ENCODE peak calls at places on chromosomes 12 and 14, in nine cellular contexts. One of them, this sample, is unnamed.

GRCh38 chr14:85087201-85087600 is 442.7 kb upstream of the FLRT2 start:
- DNase-seq in NCI-H1694 treated with DMSO at 0.1 percent for 48 hours: no peak
- DNase-seq in SK-N-DZ: no peak
- DNase-seq in lower lobe of right lung: no peak
- DNase-seq in stimulated activated CD4-positive, alpha-beta T cell treated with anti-CD3 and anti-CD28 coated beads, Interleukin-15, amount 100 ng/mL, for 1 hour: no peak
- DNase-seq in SHP77 treated with DMSO at 0.1 percent for 48 hours: no peak
- DNase-seq in activated gamma-delta T cell treated with anti-CD3 and anti-CD28 coated beads, Interleukin-2, amount 50 U/mL, for 16 hours: no peak
- DNase-seq in activated CD4-positive, alpha-beta T cell treated with anti-CD3 and anti-CD28 coated beads, Interleukin-2, amount 50 U/mL, for 24 hours: no peak
- DNase-seq in endodermal cell: no peak
- DNase-seq in this sample: no peak

GRCh38 chr14:80638620-80639215 is 302.8 kb downstream of the CEP128 start:
- DNase-seq in NCI-H1694 treated with DMSO at 0.1 percent for 48 hours: no peak
- DNase-seq in SK-N-DZ: no peak
- DNase-seq in lower lobe of right lung: no peak
- DNase-seq in stimulated activated CD4-positive, alpha-beta T cell treated with anti-CD3 and anti-CD28 coated beads, Interleukin-15, amount 100 ng/mL, for 1 hour: no peak
- DNase-seq in SHP77 treated with DMSO at 0.1 percent for 48 hours: no peak
- DNase-seq in activated gamma-delta T cell treated with anti-CD3 and anti-CD28 coated beads, Interleukin-2, amount 50 U/mL, for 16 hours: no peak
- DNase-seq in activated CD4-positive, alpha-beta T cell treated with anti-CD3 and anti-CD28 coated beads, Interleukin-2, amount 50 U/mL, for 24 hours: no peak
- DNase-seq in endodermal cell: no peak
- DNase-seq in this sample: no peak

GRCh38 chr12:131091413-131091975 is 137.8 kb downstream of the ADGRD1 start:
- DNase-seq in NCI-H1694 treated with DMSO at 0.1 percent for 48 hours: no peak
- DNase-seq in SK-N-DZ: no peak
- DNase-seq in lower lobe of right lung: peak; percentile 7
- DNase-seq in stimulated activated CD4-positive, alpha-beta T cell treated with anti-CD3 and anti-CD28 coated beads, Interleukin-15, amount 100 ng/mL, for 1 hour: no peak
- DNase-seq in SHP77 treated with DMSO at 0.1 percent for 48 hours: no peak
- DNase-seq in activated gamma-delta T cell treated with anti-CD3 and anti-CD28 coated beads, Interleukin-2, amount 50 U/mL, for 16 hours: no peak
- DNase-seq in activated CD4-positive, alpha-beta T cell treated with anti-CD3 and anti-CD28 coated beads, Interleukin-2, amount 50 U/mL, for 24 hours: no peak
- DNase-seq in endodermal cell: no peak
- DNase-seq in this sample: peak; percentile 1

GRCh38 chr12:44674866-44675265 is 201.2 kb downstream of the NELL2 start:
- DNase-seq in NCI-H1694 treated with DMSO at 0.1 percent for 48 hours: no peak
- DNase-seq in SK-N-DZ: no peak
- DNase-seq in lower lobe of right lung: no peak
- DNase-seq in stimulated activated CD4-positive, alpha-beta T cell treated with anti-CD3 and anti-CD28 coated beads, Interleukin-15, amount 100 ng/mL, for 1 hour: no peak
- DNase-seq in SHP77 treated with DMSO at 0.1 percent for 48 hours: no peak
- DNase-seq in activated gamma-delta T cell treated with anti-CD3 and anti-CD28 coated beads, Interleukin-2, amount 50 U/mL, for 16 hours: no peak
- DNase-seq in activated CD4-positive, alpha-beta T cell treated with anti-CD3 and anti-CD28 coated beads, Interleukin-2, amount 50 U/mL, for 24 hours: no peak
- DNase-seq in endodermal cell: no peak
- DNase-seq in this sample: no peak

GRCh38 chr14:96016761-96017160 is 22.4 kb upstream of the C14orf132 start:
- DNase-seq in NCI-H1694 treated with DMSO at 0.1 percent for 48 hours: no peak
- DNase-seq in SK-N-DZ: peak; percentile 82
- DNase-seq in lower lobe of right lung: no peak
- DNase-seq in stimulated activated CD4-positive, alpha-beta T cell treated with anti-CD3 and anti-CD28 coated beads, Interleukin-15, amount 100 ng/mL, for 1 hour: no peak
- DNase-seq in SHP77 treated with DMSO at 0.1 percent for 48 hours: peak; percentile 41
- DNase-seq in activated gamma-delta T cell treated with anti-CD3 and anti-CD28 coated beads, Interleukin-2, amount 50 U/mL, for 16 hours: no peak
- DNase-seq in activated CD4-positive, alpha-beta T cell treated with anti-CD3 and anti-CD28 coated beads, Interleukin-2, amount 50 U/mL, for 24 hours: no peak
- DNase-seq in endodermal cell: peak; percentile 71
- DNase-seq in this sample: peak; percentile 17

GRCh38 chr12:103169-103981 is 36.8 kb downstream of the IQSEC3 start:
- DNase-seq in NCI-H1694 treated with DMSO at 0.1 percent for 48 hours: no peak
- DNase-seq in SK-N-DZ: no peak
- DNase-seq in lower lobe of right lung: no peak
- DNase-seq in stimulated activated CD4-positive, alpha-beta T cell treated with anti-CD3 and anti-CD28 coated beads, Interleukin-15, amount 100 ng/mL, for 1 hour: no peak
- DNase-seq in SHP77 treated with DMSO at 0.1 percent for 48 hours: no peak
- DNase-seq in activated gamma-delta T cell treated with anti-CD3 and anti-CD28 coated beads, Interleukin-2, amount 50 U/mL, for 16 hours: no peak
- DNase-seq in activated CD4-positive, alpha-beta T cell treated with anti-CD3 and anti-CD28 coated beads, Interleukin-2, amount 50 U/mL, for 24 hours: no peak
- DNase-seq in endodermal cell: peak; percentile 92
- DNase-seq in this sample: peak; percentile 58

GRCh38 chr14:37147310-37147875 is 25.0 kb downstream of the SLC25A21 start:
- DNase-seq in NCI-H1694 treated with DMSO at 0.1 percent for 48 hours: no peak
- DNase-seq in SK-N-DZ: no peak
- DNase-seq in lower lobe of right lung: no peak
- DNase-seq in stimulated activated CD4-positive, alpha-beta T cell treated with anti-CD3 and anti-CD28 coated beads, Interleukin-15, amount 100 ng/mL, for 1 hour: no peak
- DNase-seq in SHP77 treated with DMSO at 0.1 percent for 48 hours: no peak
- DNase-seq in activated gamma-delta T cell treated with anti-CD3 and anti-CD28 coated beads, Interleukin-2, amount 50 U/mL, for 16 hours: no peak
- DNase-seq in activated CD4-positive, alpha-beta T cell treated with anti-CD3 and anti-CD28 coated beads, Interleukin-2, amount 50 U/mL, for 24 hours: no peak
- DNase-seq in endodermal cell: peak; percentile 59
- DNase-seq in this sample: no peak

GRCh38 chr12:49941556-49942511 is 8.7 kb upstream of the AQP2 start:
- DNase-seq in NCI-H1694 treated with DMSO at 0.1 percent for 48 hours: peak; percentile 18
- DNase-seq in SK-N-DZ: no peak
- DNase-seq in lower lobe of right lung: no peak
- DNase-seq in stimulated activated CD4-positive, alpha-beta T cell treated with anti-CD3 and anti-CD28 coated beads, Interleukin-15, amount 100 ng/mL, for 1 hour: no peak
- DNase-seq in SHP77 treated with DMSO at 0.1 percent for 48 hours: no peak
- DNase-seq in activated gamma-delta T cell treated with anti-CD3 and anti-CD28 coated beads, Interleukin-2, amount 50 U/mL, for 16 hours: no peak
- DNase-seq in activated CD4-positive, alpha-beta T cell treated with anti-CD3 and anti-CD28 coated beads, Interleukin-2, amount 50 U/mL, for 24 hours: no peak
- DNase-seq in endodermal cell: no peak
- DNase-seq in this sample: no peak

GRCh38 chr12:113889076-113889475 is 77.0 kb downstream of the RBM19 start:
- DNase-seq in NCI-H1694 treated with DMSO at 0.1 percent for 48 hours: no peak
- DNase-seq in SK-N-DZ: no peak
- DNase-seq in lower lobe of right lung: no peak
- DNase-seq in stimulated activated CD4-positive, alpha-beta T cell treated with anti-CD3 and anti-CD28 coated beads, Interleukin-15, amount 100 ng/mL, for 1 hour: no peak
- DNase-seq in SHP77 treated with DMSO at 0.1 percent for 48 hours: no peak
- DNase-seq in activated gamma-delta T cell treated with anti-CD3 and anti-CD28 coated beads, Interleukin-2, amount 50 U/mL, for 16 hours: no peak
- DNase-seq in activated CD4-positive, alpha-beta T cell treated with anti-CD3 and anti-CD28 coated beads, Interleukin-2, amount 50 U/mL, for 24 hours: no peak
- DNase-seq in endodermal cell: no peak
- DNase-seq in this sample: peak; percentile 21

GRCh38 chr12:17076335-17076734 is 470.4 kb upstream of the LMO3 start:
- DNase-seq in NCI-H1694 treated with DMSO at 0.1 percent for 48 hours: peak; percentile 92
- DNase-seq in SK-N-DZ: no peak
- DNase-seq in lower lobe of right lung: no peak
- DNase-seq in stimulated activated CD4-positive, alpha-beta T cell treated with anti-CD3 and anti-CD28 coated beads, Interleukin-15, amount 100 ng/mL, for 1 hour: no peak
- DNase-seq in SHP77 treated with DMSO at 0.1 percent for 48 hours: no peak
- DNase-seq in activated gamma-delta T cell treated with anti-CD3 and anti-CD28 coated beads, Interleukin-2, amount 50 U/mL, for 16 hours: no peak
- DNase-seq in activated CD4-positive, alpha-beta T cell treated with anti-CD3 and anti-CD28 coated beads, Interleukin-2, amount 50 U/mL, for 24 hours: no peak
- DNase-seq in endodermal cell: no peak
- DNase-seq in this sample: no peak

GRCh38 chr12:15276088-15276698 is 46.1 kb upstream of the PTPRO start:
- DNase-seq in NCI-H1694 treated with DMSO at 0.1 percent for 48 hours: peak; percentile 48
- DNase-seq in SK-N-DZ: peak; percentile 65
- DNase-seq in lower lobe of right lung: no peak
- DNase-seq in stimulated activated CD4-positive, alpha-beta T cell treated with anti-CD3 and anti-CD28 coated beads, Interleukin-15, amount 100 ng/mL, for 1 hour: no peak
- DNase-seq in SHP77 treated with DMSO at 0.1 percent for 48 hours: peak; percentile 21
- DNase-seq in activated gamma-delta T cell treated with anti-CD3 and anti-CD28 coated beads, Interleukin-2, amount 50 U/mL, for 16 hours: no peak
- DNase-seq in activated CD4-positive, alpha-beta T cell treated with anti-CD3 and anti-CD28 coated beads, Interleukin-2, amount 50 U/mL, for 24 hours: no peak
- DNase-seq in endodermal cell: peak; percentile 81
- DNase-seq in this sample: peak; percentile 37

GRCh38 chr12:120688527-120689071 is 1.6 kb downstream of the MLEC start:
- DNase-seq in NCI-H1694 treated with DMSO at 0.1 percent for 48 hours: no peak
- DNase-seq in SK-N-DZ: no peak
- DNase-seq in lower lobe of right lung: no peak
- DNase-seq in stimulated activated CD4-positive, alpha-beta T cell treated with anti-CD3 and anti-CD28 coated beads, Interleukin-15, amount 100 ng/mL, for 1 hour: no peak
- DNase-seq in SHP77 treated with DMSO at 0.1 percent for 48 hours: peak; percentile 2
- DNase-seq in activated gamma-delta T cell treated with anti-CD3 and anti-CD28 coated beads, Interleukin-2, amount 50 U/mL, for 16 hours: no peak
- DNase-seq in activated CD4-positive, alpha-beta T cell treated with anti-CD3 and anti-CD28 coated beads, Interleukin-2, amount 50 U/mL, for 24 hours: no peak
- DNase-seq in endodermal cell: no peak
- DNase-seq in this sample: peak; percentile 23

GRCh38 chr14:70660967-70661871 is 19.5 kb downstream of the TTC9 start:
- DNase-seq in NCI-H1694 treated with DMSO at 0.1 percent for 48 hours: no peak
- DNase-seq in SK-N-DZ: no peak
- DNase-seq in lower lobe of right lung: no peak
- DNase-seq in stimulated activated CD4-positive, alpha-beta T cell treated with anti-CD3 and anti-CD28 coated beads, Interleukin-15, amount 100 ng/mL, for 1 hour: no peak
- DNase-seq in SHP77 treated with DMSO at 0.1 percent for 48 hours: no peak
- DNase-seq in activated gamma-delta T cell treated with anti-CD3 and anti-CD28 coated beads, Interleukin-2, amount 50 U/mL, for 16 hours: no peak
- DNase-seq in activated CD4-positive, alpha-beta T cell treated with anti-CD3 and anti-CD28 coated beads, Interleukin-2, amount 50 U/mL, for 24 hours: no peak
- DNase-seq in endodermal cell: no peak
- DNase-seq in this sample: no peak

GRCh38 chr12:26810330-26810729 is 22.7 kb downstream of the ITPR2 start:
- DNase-seq in NCI-H1694 treated with DMSO at 0.1 percent for 48 hours: no peak
- DNase-seq in SK-N-DZ: no peak
- DNase-seq in lower lobe of right lung: no peak
- DNase-seq in stimulated activated CD4-positive, alpha-beta T cell treated with anti-CD3 and anti-CD28 coated beads, Interleukin-15, amount 100 ng/mL, for 1 hour: no peak
- DNase-seq in SHP77 treated with DMSO at 0.1 percent for 48 hours: no peak
- DNase-seq in activated gamma-delta T cell treated with anti-CD3 and anti-CD28 coated beads, Interleukin-2, amount 50 U/mL, for 16 hours: no peak
- DNase-seq in activated CD4-positive, alpha-beta T cell treated with anti-CD3 and anti-CD28 coated beads, Interleukin-2, amount 50 U/mL, for 24 hours: no peak
- DNase-seq in endodermal cell: peak; percentile 67
- DNase-seq in this sample: no peak

GRCh38 chr14:65137648-65138317 is 35.5 kb upstream of the MAX start:
- DNase-seq in NCI-H1694 treated with DMSO at 0.1 percent for 48 hours: peak; percentile 15
- DNase-seq in SK-N-DZ: no peak
- DNase-seq in lower lobe of right lung: no peak
- DNase-seq in stimulated activated CD4-positive, alpha-beta T cell treated with anti-CD3 and anti-CD28 coated beads, Interleukin-15, amount 100 ng/mL, for 1 hour: no peak
- DNase-seq in SHP77 treated with DMSO at 0.1 percent for 48 hours: no peak
- DNase-seq in activated gamma-delta T cell treated with anti-CD3 and anti-CD28 coated beads, Interleukin-2, amount 50 U/mL, for 16 hours: no peak
- DNase-seq in activated CD4-positive, alpha-beta T cell treated with anti-CD3 and anti-CD28 coated beads, Interleukin-2, amount 50 U/mL, for 24 hours: no peak
- DNase-seq in endodermal cell: no peak
- DNase-seq in this sample: no peak

GRCh38 chr14:75579882-75580281 is 1.5 kb downstream of the FLVCR2 start:
- DNase-seq in NCI-H1694 treated with DMSO at 0.1 percent for 48 hours: no peak
- DNase-seq in SK-N-DZ: no peak
- DNase-seq in lower lobe of right lung: no peak
- DNase-seq in stimulated activated CD4-positive, alpha-beta T cell treated with anti-CD3 and anti-CD28 coated beads, Interleukin-15, amount 100 ng/mL, for 1 hour: no peak
- DNase-seq in SHP77 treated with DMSO at 0.1 percent for 48 hours: no peak
- DNase-seq in activated gamma-delta T cell treated with anti-CD3 and anti-CD28 coated beads, Interleukin-2, amount 50 U/mL, for 16 hours: no peak
- DNase-seq in activated CD4-positive, alpha-beta T cell treated with anti-CD3 and anti-CD28 coated beads, Interleukin-2, amount 50 U/mL, for 24 hours: no peak
- DNase-seq in endodermal cell: no peak
- DNase-seq in this sample: no peak

GRCh38 chr12:121525411-121525810 is 55.4 kb downstream of the KDM2B start:
- DNase-seq in NCI-H1694 treated with DMSO at 0.1 percent for 48 hours: no peak
- DNase-seq in SK-N-DZ: no peak
- DNase-seq in lower lobe of right lung: no peak
- DNase-seq in stimulated activated CD4-positive, alpha-beta T cell treated with anti-CD3 and anti-CD28 coated beads, Interleukin-15, amount 100 ng/mL, for 1 hour: no peak
- DNase-seq in SHP77 treated with DMSO at 0.1 percent for 48 hours: no peak
- DNase-seq in activated gamma-delta T cell treated with anti-CD3 and anti-CD28 coated beads, Interleukin-2, amount 50 U/mL, for 16 hours: no peak
- DNase-seq in activated CD4-positive, alpha-beta T cell treated with anti-CD3 and anti-CD28 coated beads, Interleukin-2, amount 50 U/mL, for 24 hours: no peak
- DNase-seq in endodermal cell: no peak
- DNase-seq in this sample: no peak

GRCh38 chr14:68377459-68377858 is 415.4 kb downstream of the ZFP36L1 start:
- DNase-seq in NCI-H1694 treated with DMSO at 0.1 percent for 48 hours: no peak
- DNase-seq in SK-N-DZ: no peak
- DNase-seq in lower lobe of right lung: peak; percentile 69
- DNase-seq in stimulated activated CD4-positive, alpha-beta T cell treated with anti-CD3 and anti-CD28 coated beads, Interleukin-15, amount 100 ng/mL, for 1 hour: no peak
- DNase-seq in SHP77 treated with DMSO at 0.1 percent for 48 hours: peak; percentile 34
- DNase-seq in activated gamma-delta T cell treated with anti-CD3 and anti-CD28 coated beads, Interleukin-2, amount 50 U/mL, for 16 hours: no peak
- DNase-seq in activated CD4-positive, alpha-beta T cell treated with anti-CD3 and anti-CD28 coated beads, Interleukin-2, amount 50 U/mL, for 24 hours: no peak
- DNase-seq in endodermal cell: no peak
- DNase-seq in this sample: no peak

GRCh38 chr14:96117101-96117897 is 78.1 kb downstream of the C14orf132 start:
- DNase-seq in NCI-H1694 treated with DMSO at 0.1 percent for 48 hours: peak; percentile 69
- DNase-seq in SK-N-DZ: no peak
- DNase-seq in lower lobe of right lung: no peak
- DNase-seq in stimulated activated CD4-positive, alpha-beta T cell treated with anti-CD3 and anti-CD28 coated beads, Interleukin-15, amount 100 ng/mL, for 1 hour: no peak
- DNase-seq in SHP77 treated with DMSO at 0.1 percent for 48 hours: no peak
- DNase-seq in activated gamma-delta T cell treated with anti-CD3 and anti-CD28 coated beads, Interleukin-2, amount 50 U/mL, for 16 hours: no peak
- DNase-seq in activated CD4-positive, alpha-beta T cell treated with anti-CD3 and anti-CD28 coated beads, Interleukin-2, amount 50 U/mL, for 24 hours: no peak
- DNase-seq in endodermal cell: no peak
- DNase-seq in this sample: peak; percentile 58

GRCh38 chr12:132398386-132398991 is 69.1 kb upstream of the GALNT9 start:
- DNase-seq in NCI-H1694 treated with DMSO at 0.1 percent for 48 hours: no peak
- DNase-seq in SK-N-DZ: no peak
- DNase-seq in lower lobe of right lung: peak; percentile 45
- DNase-seq in stimulated activated CD4-positive, alpha-beta T cell treated with anti-CD3 and anti-CD28 coated beads, Interleukin-15, amount 100 ng/mL, for 1 hour: no peak
- DNase-seq in SHP77 treated with DMSO at 0.1 percent for 48 hours: no peak
- DNase-seq in activated gamma-delta T cell treated with anti-CD3 and anti-CD28 coated beads, Interleukin-2, amount 50 U/mL, for 16 hours: no peak
- DNase-seq in activated CD4-positive, alpha-beta T cell treated with anti-CD3 and anti-CD28 coated beads, Interleukin-2, amount 50 U/mL, for 24 hours: no peak
- DNase-seq in endodermal cell: no peak
- DNase-seq in this sample: no peak

GRCh38 chr14:87457727-87458126 is 535.3 kb downstream of the GALC start:
- DNase-seq in NCI-H1694 treated with DMSO at 0.1 percent for 48 hours: no peak
- DNase-seq in SK-N-DZ: no peak
- DNase-seq in lower lobe of right lung: no peak
- DNase-seq in stimulated activated CD4-positive, alpha-beta T cell treated with anti-CD3 and anti-CD28 coated beads, Interleukin-15, amount 100 ng/mL, for 1 hour: no peak
- DNase-seq in SHP77 treated with DMSO at 0.1 percent for 48 hours: no peak
- DNase-seq in activated gamma-delta T cell treated with anti-CD3 and anti-CD28 coated beads, Interleukin-2, amount 50 U/mL, for 16 hours: no peak
- DNase-seq in activated CD4-positive, alpha-beta T cell treated with anti-CD3 and anti-CD28 coated beads, Interleukin-2, amount 50 U/mL, for 24 hours: no peak
- DNase-seq in endodermal cell: no peak
- DNase-seq in this sample: no peak

GRCh38 chr14:100017578-100017977 is 47.6 kb upstream of the EVL start:
- DNase-seq in NCI-H1694 treated with DMSO at 0.1 percent for 48 hours: no peak
- DNase-seq in SK-N-DZ: no peak
- DNase-seq in lower lobe of right lung: no peak
- DNase-seq in stimulated activated CD4-positive, alpha-beta T cell treated with anti-CD3 and anti-CD28 coated beads, Interleukin-15, amount 100 ng/mL, for 1 hour: no peak
- DNase-seq in SHP77 treated with DMSO at 0.1 percent for 48 hours: no peak
- DNase-seq in activated gamma-delta T cell treated with anti-CD3 and anti-CD28 coated beads, Interleukin-2, amount 50 U/mL, for 16 hours: no peak
- DNase-seq in activated CD4-positive, alpha-beta T cell treated with anti-CD3 and anti-CD28 coated beads, Interleukin-2, amount 50 U/mL, for 24 hours: no peak
- DNase-seq in endodermal cell: no peak
- DNase-seq in this sample: no peak

GRCh38 chr12:121590476-121591143 is 9.8 kb upstream of the KDM2B start:
- DNase-seq in NCI-H1694 treated with DMSO at 0.1 percent for 48 hours: no peak
- DNase-seq in SK-N-DZ: no peak
- DNase-seq in lower lobe of right lung: no peak
- DNase-seq in stimulated activated CD4-positive, alpha-beta T cell treated with anti-CD3 and anti-CD28 coated beads, Interleukin-15, amount 100 ng/mL, for 1 hour: no peak
- DNase-seq in SHP77 treated with DMSO at 0.1 percent for 48 hours: no peak
- DNase-seq in activated gamma-delta T cell treated with anti-CD3 and anti-CD28 coated beads, Interleukin-2, amount 50 U/mL, for 16 hours: peak; percentile 63
- DNase-seq in activated CD4-positive, alpha-beta T cell treated with anti-CD3 and anti-CD28 coated beads, Interleukin-2, amount 50 U/mL, for 24 hours: peak; percentile 32
- DNase-seq in endodermal cell: no peak
- DNase-seq in this sample: no peak

GRCh38 chr12:29110506-29111442 is 38.3 kb upstream of the FAR2 start:
- DNase-seq in NCI-H1694 treated with DMSO at 0.1 percent for 48 hours: no peak
- DNase-seq in SK-N-DZ: no peak
- DNase-seq in lower lobe of right lung: no peak
- DNase-seq in stimulated activated CD4-positive, alpha-beta T cell treated with anti-CD3 and anti-CD28 coated beads, Interleukin-15, amount 100 ng/mL, for 1 hour: no peak
- DNase-seq in SHP77 treated with DMSO at 0.1 percent for 48 hours: no peak
- DNase-seq in activated gamma-delta T cell treated with anti-CD3 and anti-CD28 coated beads, Interleukin-2, amount 50 U/mL, for 16 hours: no peak
- DNase-seq in activated CD4-positive, alpha-beta T cell treated with anti-CD3 and anti-CD28 coated beads, Interleukin-2, amount 50 U/mL, for 24 hours: no peak
- DNase-seq in endodermal cell: no peak
- DNase-seq in this sample: no peak

GRCh38 chr14:75825147-75825592 is 156.6 kb downstream of the TGFB3 start:
- DNase-seq in NCI-H1694 treated with DMSO at 0.1 percent for 48 hours: no peak
- DNase-seq in SK-N-DZ: no peak
- DNase-seq in lower lobe of right lung: no peak
- DNase-seq in stimulated activated CD4-positive, alpha-beta T cell treated with anti-CD3 and anti-CD28 coated beads, Interleukin-15, amount 100 ng/mL, for 1 hour: no peak
- DNase-seq in SHP77 treated with DMSO at 0.1 percent for 48 hours: no peak
- DNase-seq in activated gamma-delta T cell treated with anti-CD3 and anti-CD28 coated beads, Interleukin-2, amount 50 U/mL, for 16 hours: no peak
- DNase-seq in activated CD4-positive, alpha-beta T cell treated with anti-CD3 and anti-CD28 coated beads, Interleukin-2, amount 50 U/mL, for 24 hours: no peak
- DNase-seq in endodermal cell: no peak
- DNase-seq in this sample: no peak

GRCh38 chr12:21428241-21428640 is 9.2 kb upstream of the PYROXD1 start:
- DNase-seq in NCI-H1694 treated with DMSO at 0.1 percent for 48 hours: no peak
- DNase-seq in SK-N-DZ: no peak
- DNase-seq in lower lobe of right lung: no peak
- DNase-seq in stimulated activated CD4-positive, alpha-beta T cell treated with anti-CD3 and anti-CD28 coated beads, Interleukin-15, amount 100 ng/mL, for 1 hour: no peak
- DNase-seq in SHP77 treated with DMSO at 0.1 percent for 48 hours: no peak
- DNase-seq in activated gamma-delta T cell treated with anti-CD3 and anti-CD28 coated beads, Interleukin-2, amount 50 U/mL, for 16 hours: no peak
- DNase-seq in activated CD4-positive, alpha-beta T cell treated with anti-CD3 and anti-CD28 coated beads, Interleukin-2, amount 50 U/mL, for 24 hours: no peak
- DNase-seq in endodermal cell: no peak
- DNase-seq in this sample: no peak

GRCh38 chr12:71746983-71747611 is 7.6 kb upstream of the RAB21 start:
- DNase-seq in NCI-H1694 treated with DMSO at 0.1 percent for 48 hours: peak; percentile 67
- DNase-seq in SK-N-DZ: peak; percentile 62
- DNase-seq in lower lobe of right lung: no peak
- DNase-seq in stimulated activated CD4-positive, alpha-beta T cell treated with anti-CD3 and anti-CD28 coated beads, Interleukin-15, amount 100 ng/mL, for 1 hour: no peak
- DNase-seq in SHP77 treated with DMSO at 0.1 percent for 48 hours: peak; percentile 46
- DNase-seq in activated gamma-delta T cell treated with anti-CD3 and anti-CD28 coated beads, Interleukin-2, amount 50 U/mL, for 16 hours: peak; percentile 23
- DNase-seq in activated CD4-positive, alpha-beta T cell treated with anti-CD3 and anti-CD28 coated beads, Interleukin-2, amount 50 U/mL, for 24 hours: no peak
- DNase-seq in endodermal cell: peak; percentile 82
- DNase-seq in this sample: peak; percentile 40

GRCh38 chr14:38971258-38971921 is 131.6 kb downstream of the SEC23A start:
- DNase-seq in NCI-H1694 treated with DMSO at 0.1 percent for 48 hours: no peak
- DNase-seq in SK-N-DZ: no peak
- DNase-seq in lower lobe of right lung: no peak
- DNase-seq in stimulated activated CD4-positive, alpha-beta T cell treated with anti-CD3 and anti-CD28 coated beads, Interleukin-15, amount 100 ng/mL, for 1 hour: no peak
- DNase-seq in SHP77 treated with DMSO at 0.1 percent for 48 hours: no peak
- DNase-seq in activated gamma-delta T cell treated with anti-CD3 and anti-CD28 coated beads, Interleukin-2, amount 50 U/mL, for 16 hours: no peak
- DNase-seq in activated CD4-positive, alpha-beta T cell treated with anti-CD3 and anti-CD28 coated beads, Interleukin-2, amount 50 U/mL, for 24 hours: no peak
- DNase-seq in endodermal cell: peak; percentile 47
- DNase-seq in this sample: no peak

GRCh38 chr14:77023001-77023996 is 5.2 kb downstream of the IRF2BPL start:
- DNase-seq in NCI-H1694 treated with DMSO at 0.1 percent for 48 hours: peak; percentile 85
- DNase-seq in SK-N-DZ: peak; percentile 37
- DNase-seq in lower lobe of right lung: peak; percentile 48
- DNase-seq in stimulated activated CD4-positive, alpha-beta T cell treated with anti-CD3 and anti-CD28 coated beads, Interleukin-15, amount 100 ng/mL, for 1 hour: no peak
- DNase-seq in SHP77 treated with DMSO at 0.1 percent for 48 hours: peak; percentile 47
- DNase-seq in activated gamma-delta T cell treated with anti-CD3 and anti-CD28 coated beads, Interleukin-2, amount 50 U/mL, for 16 hours: no peak
- DNase-seq in activated CD4-positive, alpha-beta T cell treated with anti-CD3 and anti-CD28 coated beads, Interleukin-2, amount 50 U/mL, for 24 hours: no peak
- DNase-seq in endodermal cell: peak; percentile 76
- DNase-seq in this sample: peak; percentile 66

GRCh38 chr14:64292197-64292596 is 2.0 kb downstream of the ESR2 start:
- DNase-seq in NCI-H1694 treated with DMSO at 0.1 percent for 48 hours: no peak
- DNase-seq in SK-N-DZ: no peak
- DNase-seq in lower lobe of right lung: no peak
- DNase-seq in stimulated activated CD4-positive, alpha-beta T cell treated with anti-CD3 and anti-CD28 coated beads, Interleukin-15, amount 100 ng/mL, for 1 hour: no peak
- DNase-seq in SHP77 treated with DMSO at 0.1 percent for 48 hours: no peak
- DNase-seq in activated gamma-delta T cell treated with anti-CD3 and anti-CD28 coated beads, Interleukin-2, amount 50 U/mL, for 16 hours: no peak
- DNase-seq in activated CD4-positive, alpha-beta T cell treated with anti-CD3 and anti-CD28 coated beads, Interleukin-2, amount 50 U/mL, for 24 hours: no peak
- DNase-seq in endodermal cell: no peak
- DNase-seq in this sample: no peak

GRCh38 chr12:92244036-92244435 is 98.4 kb upstream of the BTG1 start:
- DNase-seq in NCI-H1694 treated with DMSO at 0.1 percent for 48 hours: no peak
- DNase-seq in SK-N-DZ: no peak
- DNase-seq in lower lobe of right lung: no peak
- DNase-seq in stimulated activated CD4-positive, alpha-beta T cell treated with anti-CD3 and anti-CD28 coated beads, Interleukin-15, amount 100 ng/mL, for 1 hour: no peak
- DNase-seq in SHP77 treated with DMSO at 0.1 percent for 48 hours: no peak
- DNase-seq in activated gamma-delta T cell treated with anti-CD3 and anti-CD28 coated beads, Interleukin-2, amount 50 U/mL, for 16 hours: no peak
- DNase-seq in activated CD4-positive, alpha-beta T cell treated with anti-CD3 and anti-CD28 coated beads, Interleukin-2, amount 50 U/mL, for 24 hours: no peak
- DNase-seq in endodermal cell: no peak
- DNase-seq in this sample: no peak

This sample was measured in BE2C.